ENCODE peak calls at places on chromosomes 4 and X, in eight cellular contexts. J, W, B, T, S, V, K and D are unnamed samples.
A peak's percentile ranks its signal among the peaks of the same experiment; 100 is the strongest.

GRCh38 chr4:135249006-135249405 is 1047.4 kb upstream of the PABPC4L start:
- DNase-seq in J (no peak), W (no peak), B (no peak), T (no peak), S (no peak), V (no peak), K (no peak), D (no peak)

GRCh38 chrX:147072747-147073146 is 258.2 kb upstream of the CXorf51A start:
- DNase-seq in J (no peak), W (no peak), B (no peak), T (no peak), S (no peak), V (no peak), K (no peak), D (no peak)

GRCh38 chr4:113961322-113961698 is 18.1 kb downstream of the ARSJ start:
- DNase-seq in J (no peak), W (no peak), B (no peak), T (no peak), S (no peak), V (no peak), K (no peak), D (no peak)

GRCh38 chr4:140515423-140515822 is 8.5 kb upstream of the ELMOD2 start:
- DNase-seq in J (no peak), W (no peak), B (no peak), T (no peak), S (no peak), V (no peak), K (no peak), D (no peak)

GRCh38 chrX:121781991-121782390 is 734.6 kb downstream of the GLUD2 start:
- DNase-seq in J (no peak), W (no peak), B (no peak), T (no peak), S (no peak), V (no peak), K (no peak), D (no peak)

GRCh38 chr4:116357758-116358157 is 727.6 kb downstream of the TRAM1L1 start:
- DNase-seq in J (no peak), W (no peak), B (peak; percentile 79), T (no peak), S (no peak), V (no peak), K (no peak), D (no peak)

GRCh38 chr4:7788687-7789425 is 150.8 kb downstream of the AFAP1 start:
- DNase-seq in J (no peak), W (peak; percentile 68), B (no peak), T (peak; percentile 64), S (no peak), V (peak; percentile 47), K (peak; percentile 16), D (no peak)

GRCh38 chr4:17310269-17310652 is 201.6 kb downstream of the QDPR start:
- DNase-seq in J (no peak), W (no peak), B (no peak), T (no peak), S (no peak), V (no peak), K (no peak), D (no peak)

GRCh38 chrX:29397506-29397905 is 810.3 kb downstream of the IL1RAPL1 start:
- DNase-seq in J (no peak), W (no peak), B (no peak), T (no peak), S (no peak), V (no peak), K (no peak), D (no peak)

GRCh38 chr4:24266951-24267577 is 317.3 kb downstream of the DHX15 start:
- DNase-seq in J (no peak), W (no peak), B (no peak), T (no peak), S (no peak), V (no peak), K (no peak), D (no peak)

GRCh38 chr4:72305620-72306019 is 263.4 kb downstream of the ADAMTS3 start:
- DNase-seq in J (no peak), W (no peak), B (no peak), T (no peak), S (no peak), V (no peak), K (no peak), D (no peak)

GRCh38 chrX:65697173-65697572 is 29.7 kb downstream of the MSN start:
- DNase-seq in J (no peak), W (no peak), B (no peak), T (no peak), S (no peak), V (no peak), K (no peak), D (no peak)

GRCh38 chr4:82681759-82682158 is 116.8 kb downstream of the SCD5 start:
- DNase-seq in J (no peak), W (no peak), B (no peak), T (no peak), S (no peak), V (no peak), K (no peak), D (no peak)

GRCh38 chr4:151573945-151574344 is 165.0 kb downstream of the FHIP1A start:
- DNase-seq in J (peak; percentile 68), W (no peak), B (no peak), T (no peak), S (no peak), V (no peak), K (no peak), D (no peak)

GRCh38 chr4:98260047-98260578 is 1.1 kb upstream of the RAP1GDS1 start:
- DNase-seq in J (peak; percentile 79), W (peak; percentile 69), B (peak; percentile 64), T (peak; percentile 33), S (no peak), V (no peak), K (peak; percentile 66), D (peak; percentile 73)

GRCh38 chrX:153722704-153723350 is 1.4 kb downstream of the BCAP31 start:
- DNase-seq in J (no peak), W (no peak), B (peak; percentile 44), T (no peak), S (no peak), V (no peak), K (no peak), D (peak; percentile 45)

GRCh38 chr4:56215901-56216300 is 171.4 kb downstream of the AASDH start:
- DNase-seq in J (peak; percentile 59), W (no peak), B (no peak), T (no peak), S (no peak), V (no peak), K (no peak), D (no peak)

DNA sequence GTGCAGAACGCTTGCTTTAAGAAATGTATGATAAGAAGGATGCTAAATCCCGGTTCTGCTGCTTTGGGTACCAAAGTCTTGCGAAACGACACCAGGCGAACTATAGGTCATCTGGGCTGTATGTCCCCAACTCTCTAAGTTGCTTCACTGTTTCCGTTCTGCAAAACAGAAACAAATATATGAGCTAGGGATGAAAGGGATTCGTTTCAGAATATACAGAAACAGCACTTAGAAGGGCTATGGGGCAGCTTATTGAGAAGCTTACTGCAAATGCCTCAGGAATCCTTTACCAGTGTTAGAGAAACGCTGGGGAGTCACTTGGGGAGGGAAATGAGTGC is 293 bp upstream of the LRCH2 start:
- DNase-seq in J (no peak), W (no peak), B (no peak), T (no peak), S (no peak), V (no peak), K (no peak), D (no peak)
- H3K4me3 ChIP-seq in J (no peak overlapping the region), W (peak overlapping the region; percentile 57), B (no peak overlapping the region), T (peak overlapping the region; percentile 80), S (no peak overlapping the region), V (peak overlapping the region; percentile 50), K (peak overlapping the region; percentile 49), D (no peak overlapping the region)

GRCh38 chr4:48175806-48176205 is 41.8 kb upstream of the TXK start:
- DNase-seq in J (no peak), W (no peak), B (no peak), T (no peak), S (no peak), V (no peak), K (no peak), D (no peak)
- H3K4me1 ChIP-seq in J (no peaks in the 10 kb centered on the region), W (peaks cover 9% of the 10 kb centered on the region), B (no peaks in the 10 kb centered on the region), T (no peaks in the 10 kb centered on the region), S (no peaks in the 10 kb centered on the region), V (no peaks in the 10 kb centered on the region), K (no peaks in the 10 kb centered on the region), D (no peaks in the 10 kb centered on the region)

DNA sequence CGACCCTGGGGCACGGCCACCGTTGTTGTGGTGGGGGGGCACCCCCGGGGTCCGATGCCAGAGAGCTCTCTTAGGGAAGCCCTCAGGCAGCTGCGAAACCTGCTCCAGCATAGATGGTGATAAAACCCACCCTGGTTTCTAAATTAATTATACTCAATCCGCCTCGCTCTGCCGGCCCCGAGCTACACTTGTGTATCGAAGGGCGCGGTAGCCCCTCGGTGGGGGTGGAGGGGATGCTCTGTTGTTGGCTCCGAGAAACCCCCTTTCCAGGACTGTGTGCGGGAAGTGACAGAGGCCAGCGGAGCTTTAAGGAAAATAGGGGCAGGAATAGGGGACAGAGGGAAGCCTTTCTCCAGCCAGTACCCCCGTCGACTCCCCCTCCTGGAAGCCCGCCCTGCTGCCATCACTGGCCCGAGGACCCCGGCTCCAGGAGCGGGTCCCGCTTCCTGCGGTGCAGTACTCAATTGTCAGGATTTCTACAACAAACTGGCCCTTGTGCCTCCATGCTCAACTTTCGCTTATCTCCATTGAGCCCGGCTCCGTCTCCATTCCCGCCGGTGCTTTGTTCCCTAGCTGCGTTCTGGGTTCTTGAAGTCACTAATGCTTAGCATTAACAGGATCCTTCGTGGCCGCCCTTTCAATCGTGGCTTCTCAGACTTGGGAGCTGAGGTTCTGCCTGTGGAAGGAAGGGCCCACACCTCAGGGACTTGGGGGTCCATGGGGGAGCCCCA is 408.2 kb downstream of the BCOR start:
- DNase-seq in J (peak; percentile 38), W (no peak), B (no peak), T (no peak), S (no peak), V (no peak), K (no peak), D (no peak)
- H3K4me3 ChIP-seq in J (no peak overlapping the region), W (peak overlapping the region; percentile 63), B (no peak overlapping the region), T (peak overlapping the region; percentile 60), S (no peak overlapping the region), V (peak overlapping the region; percentile 39), K (peak overlapping the region; percentile 43), D (peak overlapping the region; percentile 48)

DNA sequence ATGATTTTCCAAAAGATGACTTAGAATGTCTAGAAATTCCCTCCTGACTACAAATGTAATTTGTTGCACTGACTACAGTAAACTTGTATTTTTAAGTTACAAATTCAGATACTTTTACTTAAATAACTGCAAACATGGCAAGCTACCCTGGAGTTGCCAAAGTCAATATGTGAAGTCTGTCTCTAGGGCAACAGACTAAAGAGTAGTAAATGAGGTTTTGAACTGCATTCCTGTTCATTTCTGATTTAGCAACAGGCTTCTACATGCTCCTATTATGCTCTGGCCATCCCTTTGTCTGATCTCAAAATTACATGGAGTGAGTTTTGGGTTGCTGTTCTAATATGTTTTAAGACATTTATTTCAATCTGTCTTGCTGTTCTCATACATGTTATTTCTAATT is 26.9 kb downstream of the SH3RF1 start:
- DNase-seq in J (no peak), W (no peak), B (no peak), T (no peak), S (no peak), V (no peak), K (no peak), D (peak; percentile 10)
- H3K4me1 ChIP-seq in J (peaks cover 10% of the 10 kb centered on the region), W (peaks cover 30% of the 10 kb centered on the region), B (peaks cover 30% of the 10 kb centered on the region), T (no peaks in the 10 kb centered on the region), S (no peaks in the 10 kb centered on the region), V (no peaks in the 10 kb centered on the region), K (peaks cover 11% of the 10 kb centered on the region), D (peaks cover 8% of the 10 kb centered on the region)